ENCODE peak calls at places on chromosomes 16 and 17, in nine cellular contexts. One of them, this sample, is unnamed.

GRCh38 chr17:1365445-1366039 is 34.5 kb downstream of the YWHAE start:
- DNase-seq in fibroblast of lung: peak; percentile 68
- DNase-seq in PC-9: peak; percentile 74
- DNase-seq in mesenchymal stem cell: peak; percentile 87
- DNase-seq in K562: peak; percentile 71
- DNase-seq in H9: peak; percentile 77
- DNase-seq in GM23248: peak; percentile 89
- DNase-seq in IMR-90: peak; percentile 81
- DNase-seq in neural progenitor cell: peak; percentile 84
- DNase-seq in this sample: peak; percentile 59

GRCh38 chr16:77374384-77374783 is 60.5 kb downstream of the ADAMTS18 start:
- DNase-seq in fibroblast of lung: no peak
- DNase-seq in PC-9: peak; percentile 66
- DNase-seq in mesenchymal stem cell: no peak
- DNase-seq in K562: no peak
- DNase-seq in H9: no peak
- DNase-seq in GM23248: no peak
- DNase-seq in IMR-90: no peak
- DNase-seq in neural progenitor cell: no peak
- DNase-seq in this sample: no peak

GRCh38 chr16:68200120-68200783 is 35.7 kb downstream of the ESRP2 start:
- DNase-seq in fibroblast of lung: peak; percentile 51
- DNase-seq in PC-9: peak; percentile 68
- DNase-seq in mesenchymal stem cell: peak; percentile 48
- DNase-seq in K562: no peak
- DNase-seq in H9: no peak
- DNase-seq in GM23248: peak; percentile 30
- DNase-seq in IMR-90: peak; percentile 71
- DNase-seq in neural progenitor cell: no peak
- DNase-seq in this sample: no peak

GRCh38 chr17:50280801-50281441 is 6.7 kb downstream of the TMEM92 start:
- DNase-seq in fibroblast of lung: no peak
- DNase-seq in PC-9: no peak
- DNase-seq in mesenchymal stem cell: no peak
- DNase-seq in K562: no peak
- DNase-seq in H9: no peak
- DNase-seq in GM23248: no peak
- DNase-seq in IMR-90: no peak
- DNase-seq in neural progenitor cell: no peak
- DNase-seq in this sample: no peak

GRCh38 chr17:12859520-12859919 is 70.2 kb downstream of the ARHGAP44 start:
- DNase-seq in fibroblast of lung: peak; percentile 33
- DNase-seq in PC-9: no peak
- DNase-seq in mesenchymal stem cell: no peak
- DNase-seq in K562: no peak
- DNase-seq in H9: no peak
- DNase-seq in GM23248: no peak
- DNase-seq in IMR-90: peak; percentile 13
- DNase-seq in neural progenitor cell: no peak
- DNase-seq in this sample: no peak

GRCh38 chr16:80166082-80166481 is 374.7 kb upstream of the DYNLRB2 start:
- DNase-seq in fibroblast of lung: no peak
- DNase-seq in PC-9: no peak
- DNase-seq in mesenchymal stem cell: no peak
- DNase-seq in K562: no peak
- DNase-seq in H9: no peak
- DNase-seq in GM23248: no peak
- DNase-seq in IMR-90: no peak
- DNase-seq in neural progenitor cell: no peak
- DNase-seq in this sample: no peak

GRCh38 chr16:83231771-83232170 is 576.0 kb upstream of the HSBP1 start:
- DNase-seq in fibroblast of lung: peak; percentile 14
- DNase-seq in PC-9: no peak
- DNase-seq in mesenchymal stem cell: peak; percentile 51
- DNase-seq in K562: no peak
- DNase-seq in H9: no peak
- DNase-seq in GM23248: no peak
- DNase-seq in IMR-90: peak; percentile 55
- DNase-seq in neural progenitor cell: no peak
- DNase-seq in this sample: no peak

GRCh38 chr17:47742319-47743181 is 9.5 kb downstream of the TBX21 start:
- DNase-seq in fibroblast of lung: no peak
- DNase-seq in PC-9: no peak
- DNase-seq in mesenchymal stem cell: no peak
- DNase-seq in K562: peak; percentile 62
- DNase-seq in H9: peak; percentile 85
- DNase-seq in GM23248: no peak
- DNase-seq in IMR-90: no peak
- DNase-seq in neural progenitor cell: peak; percentile 81
- DNase-seq in this sample: no peak

GRCh38 chr16:64184156-64184555 is 937.7 kb downstream of the CDH11 start:
- DNase-seq in fibroblast of lung: no peak
- DNase-seq in PC-9: no peak
- DNase-seq in mesenchymal stem cell: peak; percentile 55
- DNase-seq in K562: no peak
- DNase-seq in H9: no peak
- DNase-seq in GM23248: peak; percentile 4
- DNase-seq in IMR-90: no peak
- DNase-seq in neural progenitor cell: no peak
- DNase-seq in this sample: no peak

GRCh38 chr16:66927012-66927436 is 1.7 kb upstream of the RRAD start:
- DNase-seq in fibroblast of lung: peak; percentile 91
- DNase-seq in PC-9: peak; percentile 94
- DNase-seq in mesenchymal stem cell: peak; percentile 97
- DNase-seq in K562: no peak
- DNase-seq in H9: peak; percentile 54
- DNase-seq in GM23248: peak; percentile 94
- DNase-seq in IMR-90: peak; percentile 88
- DNase-seq in neural progenitor cell: no peak
- DNase-seq in this sample: no peak

GRCh38 chr17:39852239-39852638 is 11.9 kb downstream of the IKZF3 start:
- DNase-seq in fibroblast of lung: peak; percentile 19
- DNase-seq in PC-9: no peak
- DNase-seq in mesenchymal stem cell: no peak
- DNase-seq in K562: peak; percentile 32
- DNase-seq in H9: no peak
- DNase-seq in GM23248: no peak
- DNase-seq in IMR-90: no peak
- DNase-seq in neural progenitor cell: no peak
- DNase-seq in this sample: no peak

DNA sequence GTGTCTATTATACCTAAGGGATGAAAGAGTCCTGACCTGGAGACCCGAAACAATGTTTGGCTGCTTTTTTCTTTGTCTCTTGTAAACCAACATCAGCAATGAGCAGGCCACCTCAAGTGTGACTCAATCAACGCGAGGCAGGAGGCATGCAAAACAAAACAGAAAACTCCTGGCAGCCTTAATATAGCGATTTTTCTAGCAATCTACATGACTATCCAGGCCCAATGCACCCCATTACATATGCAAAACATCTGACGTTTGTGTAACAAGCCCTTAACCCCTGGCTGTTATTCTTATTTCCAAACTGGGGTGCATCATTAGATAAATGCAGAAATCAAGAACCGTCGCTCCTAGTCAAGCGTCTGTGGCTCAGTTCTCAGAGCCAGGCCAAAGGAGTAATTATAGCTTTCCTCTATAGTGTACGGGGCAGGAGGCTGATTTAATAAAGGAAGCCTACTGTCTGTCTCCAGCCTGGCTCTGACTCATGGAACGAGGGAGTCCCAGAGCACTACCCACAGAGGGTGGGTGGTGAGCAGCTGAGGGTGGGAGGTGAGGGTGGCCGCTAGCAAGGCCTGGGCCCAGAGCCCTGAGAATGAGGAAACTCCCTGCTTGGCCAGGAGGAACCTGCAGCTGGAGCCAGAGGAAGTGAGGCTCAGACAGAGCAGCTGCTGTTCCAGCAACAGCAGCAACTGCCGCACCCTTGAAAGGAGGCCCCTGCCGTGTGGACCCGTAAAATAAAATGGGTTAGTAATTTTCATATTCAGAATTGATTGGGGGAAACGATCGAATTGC is 43.9 kb downstream of the CHD9 start:
- DNase-seq in fibroblast of lung: peak; percentile 97
- DNase-seq in PC-9: peak; percentile 59
- DNase-seq in mesenchymal stem cell: peak; percentile 96
- DNase-seq in K562: peak; percentile 75
- DNase-seq in H9: peak; percentile 67
- DNase-seq in GM23248: peak; percentile 91
- DNase-seq in IMR-90: peak; percentile 96
- DNase-seq in neural progenitor cell: peak; percentile 54
- DNase-seq in this sample: no peak
- H2AFZ ChIP-seq in fibroblast of lung: no peak overlapping the region
- H2AFZ ChIP-seq in PC-9: no peak overlapping the region
- H2AFZ ChIP-seq in mesenchymal stem cell: no peak overlapping the region
- H2AFZ ChIP-seq in K562: peak overlapping the region; percentile 89
- H2AFZ ChIP-seq in H9: no peak overlapping the region
- H2AFZ ChIP-seq in GM23248: peak overlapping the region; percentile 72
- H2AFZ ChIP-seq in IMR-90: peak overlapping the region; percentile 88
- H2AFZ ChIP-seq in neural progenitor cell: no peak overlapping the region
- H2AFZ ChIP-seq in this sample: no peak overlapping the region

GRCh38 chr16:86669937-86670772 is 91.8 kb downstream of the FOXL1 start:
- DNase-seq in fibroblast of lung: peak; percentile 13
- DNase-seq in PC-9: no peak
- DNase-seq in mesenchymal stem cell: peak; percentile 81
- DNase-seq in K562: no peak
- DNase-seq in H9: no peak
- DNase-seq in GM23248: no peak
- DNase-seq in IMR-90: peak; percentile 61
- DNase-seq in neural progenitor cell: peak; percentile 54
- DNase-seq in this sample: no peak
- H2AFZ ChIP-seq in fibroblast of lung: peak overlapping the region; percentile 72
- H2AFZ ChIP-seq in PC-9: no peak overlapping the region
- H2AFZ ChIP-seq in mesenchymal stem cell: no peak overlapping the region
- H2AFZ ChIP-seq in K562: no peak overlapping the region
- H2AFZ ChIP-seq in H9: no peak overlapping the region
- H2AFZ ChIP-seq in GM23248: no peak overlapping the region
- H2AFZ ChIP-seq in IMR-90: peak overlapping the region; percentile 92
- H2AFZ ChIP-seq in neural progenitor cell: peak overlapping the region; percentile 79
- H2AFZ ChIP-seq in this sample: no peak overlapping the region

DNA sequence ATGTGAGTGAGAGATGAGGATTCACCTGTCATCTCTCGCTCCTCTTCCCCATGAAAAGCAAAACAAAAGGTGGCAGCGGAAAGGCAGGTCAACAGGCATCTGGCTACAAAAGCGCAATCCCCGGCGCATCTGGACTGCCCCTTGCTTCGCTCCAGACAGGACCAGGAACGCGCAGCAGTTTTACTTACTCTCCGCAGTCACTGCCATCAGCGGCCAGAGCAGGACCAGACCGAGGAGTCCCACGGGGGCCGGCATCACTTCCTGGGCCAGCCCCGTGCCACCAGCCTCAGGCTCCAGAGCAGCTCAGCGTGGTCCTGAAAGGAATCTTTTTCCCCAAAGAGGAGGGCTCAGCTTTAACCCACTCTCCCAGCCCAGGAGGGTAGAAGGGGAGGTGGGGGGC is 59.8 kb downstream of the LITAF start:
- DNase-seq in fibroblast of lung: no peak
- DNase-seq in PC-9: no peak
- DNase-seq in mesenchymal stem cell: no peak
- DNase-seq in K562: no peak
- DNase-seq in H9: peak; percentile 51
- DNase-seq in GM23248: peak; percentile 19
- DNase-seq in IMR-90: no peak
- DNase-seq in neural progenitor cell: peak; percentile 61
- DNase-seq in this sample: no peak
- H2AFZ ChIP-seq in fibroblast of lung: no peak overlapping the region
- H2AFZ ChIP-seq in PC-9: no peak overlapping the region
- H2AFZ ChIP-seq in mesenchymal stem cell: no peak overlapping the region
- H2AFZ ChIP-seq in K562: no peak overlapping the region
- H2AFZ ChIP-seq in H9: no peak overlapping the region
- H2AFZ ChIP-seq in GM23248: no peak overlapping the region
- H2AFZ ChIP-seq in IMR-90: peak overlapping the region; percentile 35
- H2AFZ ChIP-seq in neural progenitor cell: peak overlapping the region; percentile 87
- H2AFZ ChIP-seq in this sample: no peak overlapping the region

GRCh38 chr16:85716016-85716679 is 27.4 kb upstream of the GINS2 start:
- DNase-seq in fibroblast of lung: no peak
- DNase-seq in PC-9: no peak
- DNase-seq in mesenchymal stem cell: no peak
- DNase-seq in K562: no peak
- DNase-seq in H9: no peak
- DNase-seq in GM23248: no peak
- DNase-seq in IMR-90: no peak
- DNase-seq in neural progenitor cell: no peak
- DNase-seq in this sample: no peak

GRCh38 chr16:85717393-85718152 is 28.8 kb upstream of the GINS2 start:
- DNase-seq in fibroblast of lung: peak; percentile 37
- DNase-seq in PC-9: no peak
- DNase-seq in mesenchymal stem cell: peak; percentile 65
- DNase-seq in K562: peak; percentile 86
- DNase-seq in H9: peak; percentile 75
- DNase-seq in GM23248: peak; percentile 69
- DNase-seq in IMR-90: peak; percentile 47
- DNase-seq in neural progenitor cell: peak; percentile 90
- DNase-seq in this sample: peak; percentile 49

GRCh38 chr16:85716680-85717038 is 27.9 kb upstream of the GINS2 start:
- DNase-seq in fibroblast of lung: no peak
- DNase-seq in PC-9: no peak
- DNase-seq in mesenchymal stem cell: no peak
- DNase-seq in K562: no peak
- DNase-seq in H9: no peak
- DNase-seq in GM23248: no peak
- DNase-seq in IMR-90: no peak
- DNase-seq in neural progenitor cell: no peak
- DNase-seq in this sample: no peak

GRCh38 chr16:85712841-85713240 is 24.1 kb upstream of the GINS2 start:
- DNase-seq in fibroblast of lung: no peak
- DNase-seq in PC-9: no peak
- DNase-seq in mesenchymal stem cell: no peak
- DNase-seq in K562: no peak
- DNase-seq in H9: no peak
- DNase-seq in GM23248: no peak
- DNase-seq in IMR-90: no peak
- DNase-seq in neural progenitor cell: peak; percentile 43
- DNase-seq in this sample: no peak

DNA sequence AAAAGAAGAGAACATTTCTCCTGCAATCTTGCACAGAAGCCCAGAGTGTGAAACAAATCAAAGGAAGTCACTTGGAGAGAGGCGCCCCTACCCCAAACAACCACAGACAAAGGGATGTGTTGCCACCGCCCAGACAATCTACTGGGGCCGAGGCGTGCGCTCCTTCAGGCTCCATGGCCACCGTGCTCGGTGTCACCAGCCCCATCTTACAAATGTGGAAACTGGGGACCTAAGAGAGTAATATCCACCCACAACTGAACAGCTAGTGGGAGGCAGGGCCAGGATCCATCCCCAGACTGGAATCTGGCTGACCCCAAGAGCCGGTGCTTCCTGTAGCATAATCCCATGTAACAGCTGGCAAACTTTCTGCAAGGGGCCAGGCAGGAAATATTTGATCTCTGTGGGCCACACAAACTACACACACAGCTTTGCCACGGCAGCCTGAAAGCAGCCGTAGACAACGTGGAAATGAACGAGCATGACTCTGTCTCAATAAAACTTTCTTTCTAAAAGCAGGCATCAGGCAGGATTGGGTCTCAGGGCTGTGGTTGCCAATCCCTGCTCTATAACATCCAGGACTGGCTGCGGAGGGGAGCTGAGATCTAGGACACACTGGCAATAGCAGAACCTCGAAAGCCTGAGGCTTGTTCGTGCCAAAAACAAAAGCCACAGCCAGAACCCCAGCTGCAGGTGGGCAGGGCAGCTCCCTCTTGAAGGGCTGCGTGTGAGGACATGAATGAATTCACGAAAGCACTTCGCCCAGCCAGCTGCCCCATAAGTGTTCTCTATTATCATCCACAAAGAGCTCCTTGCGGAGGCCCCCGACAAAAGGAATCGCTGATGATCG is 26.6 kb upstream of the GINS2 start:
- DNase-seq in fibroblast of lung: peak; percentile 33
- DNase-seq in PC-9: no peak
- DNase-seq in mesenchymal stem cell: peak; percentile 57
- DNase-seq in K562: no peak
- DNase-seq in H9: peak; percentile 61
- DNase-seq in GM23248: no peak
- DNase-seq in IMR-90: peak; percentile 39
- DNase-seq in neural progenitor cell: peak; percentile 63
- DNase-seq in this sample: no peak
- H2AFZ ChIP-seq in fibroblast of lung: no peak overlapping the region
- H2AFZ ChIP-seq in PC-9: no peak overlapping the region
- H2AFZ ChIP-seq in mesenchymal stem cell: no peak overlapping the region
- H2AFZ ChIP-seq in K562: peak overlapping the region; percentile 18
- H2AFZ ChIP-seq in H9: no peak overlapping the region
- H2AFZ ChIP-seq in GM23248: no peak overlapping the region
- H2AFZ ChIP-seq in IMR-90: peak overlapping the region; percentile 59
- H2AFZ ChIP-seq in neural progenitor cell: peak overlapping the region; percentile 66
- H2AFZ ChIP-seq in this sample: no peak overlapping the region

This sample was measured in HCT116.